ENCODE peak calls at places on chromosomes 3 and 15, in seven cellular contexts. W is mucosa of descending colon, C is cardiac fibroblast, A is NB4, Z is gastrocnemius medialis, L is endothelial cell of umbilical vein, M is choroid plexus epithelial cell. B is an unnamed sample.

GRCh38 chr3:4834403-4834866 is 144.8 kb upstream of the BHLHE40 start:
- DNase-seq in C (no peak), L (no peak), Z (no peak), W (peak; percentile 71), M (no peak), A (peak; percentile 91), B (peak; percentile 77)

GRCh38 chr3:71130516-71131384 is 452.8 kb downstream of the FOXP1 start:
- DNase-seq in M (peak; percentile 94), A (peak; percentile 80), Z (peak; percentile 48), L (peak; percentile 84), W (peak; percentile 73), C (peak; percentile 88), B (peak; percentile 77)

GRCh38 chr3:43581343-43581742 is 40.5 kb downstream of the ANO10 start:
- DNase-seq in Z (no peak), L (no peak), C (peak; percentile 12), M (no peak), A (no peak), W (no peak), B (no peak)

GRCh38 chr3:38842266-38842965 is 26.4 kb upstream of the SCN10A start:
- DNase-seq in A (no peak), C (no peak), W (no peak), Z (no peak), M (no peak), L (no peak), B (no peak)

GRCh38 chr3:194587438-194587931 is 45.7 kb downstream of the TMEM44 start:
- DNase-seq in M (peak; percentile 64), W (peak; percentile 60), A (no peak), C (peak; percentile 94), L (peak; percentile 85), Z (no peak), B (no peak)

GRCh38 chr3:50655009-50655830 is 19.5 kb upstream of the DOCK3 start:
- DNase-seq in A (peak; percentile 48), L (no peak), W (no peak), C (no peak), Z (no peak), M (peak; percentile 21), B (no peak)

GRCh38 chr3:54621181-54621580 is 306.7 kb downstream of the LRTM1 start:
- DNase-seq in L (no peak), C (no peak), Z (no peak), A (no peak), M (no peak), W (no peak), B (no peak)

GRCh38 chr3:127867986-127868385 is 45.7 kb upstream of the MGLL start:
- DNase-seq in Z (no peak), L (no peak), M (peak; percentile 52), A (no peak), W (no peak), C (no peak), B (no peak)

GRCh38 chr3:50474717-50475116 is 28.7 kb downstream of the CACNA2D2 start:
- DNase-seq in L (peak; percentile 20), Z (no peak), W (no peak), M (peak; percentile 63), C (peak; percentile 54), A (no peak), B (no peak)

GRCh38 chr15:56076651-56077050 is 83.2 kb upstream of the NEDD4 start:
- DNase-seq in L (no peak), W (no peak), C (no peak), Z (no peak), M (no peak), A (no peak), B (no peak)

GRCh38 chr3:141241248-141242034 is 9.8 kb downstream of the PXYLP1 start:
- DNase-seq in C (peak; percentile 35), A (no peak), Z (peak; percentile 80), L (no peak), W (no peak), M (no peak), B (no peak)

GRCh38 chr3:155363690-155364070 is 70.2 kb upstream of the STRIT1 start:
- DNase-seq in A (no peak), W (no peak), C (no peak), L (no peak), M (peak; percentile 26), Z (no peak), B (no peak)

DNA sequence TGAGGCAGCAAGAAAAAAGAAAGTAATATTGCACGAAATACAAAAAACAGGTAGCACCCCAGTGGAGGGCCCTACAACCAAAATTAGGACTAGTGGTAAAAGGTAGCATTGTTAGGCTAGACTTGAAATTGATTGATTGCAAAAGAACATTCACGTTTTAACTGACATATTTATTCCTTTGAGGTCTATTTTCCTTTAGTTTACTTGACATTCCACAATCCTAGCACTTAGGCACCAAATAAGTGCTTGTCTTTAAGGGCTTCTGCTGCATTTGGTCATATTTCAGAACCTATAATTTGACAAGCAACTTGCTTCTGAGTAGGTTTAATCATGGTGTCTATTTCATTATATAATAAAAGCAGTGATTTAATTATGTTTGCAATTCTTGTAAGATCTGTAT is 642.7 kb upstream of the AGTR1 start:
- DNase-seq in M (no peak), W (no peak), Z (no peak), C (no peak), L (no peak), A (no peak), B (no peak)
- H3K4me3 ChIP-seq in M (no peak overlapping the region), W (no peak overlapping the region), Z (no peak overlapping the region), C (no peak overlapping the region), L (no peak overlapping the region), A (no peak overlapping the region), B (no peak overlapping the region)

DNA sequence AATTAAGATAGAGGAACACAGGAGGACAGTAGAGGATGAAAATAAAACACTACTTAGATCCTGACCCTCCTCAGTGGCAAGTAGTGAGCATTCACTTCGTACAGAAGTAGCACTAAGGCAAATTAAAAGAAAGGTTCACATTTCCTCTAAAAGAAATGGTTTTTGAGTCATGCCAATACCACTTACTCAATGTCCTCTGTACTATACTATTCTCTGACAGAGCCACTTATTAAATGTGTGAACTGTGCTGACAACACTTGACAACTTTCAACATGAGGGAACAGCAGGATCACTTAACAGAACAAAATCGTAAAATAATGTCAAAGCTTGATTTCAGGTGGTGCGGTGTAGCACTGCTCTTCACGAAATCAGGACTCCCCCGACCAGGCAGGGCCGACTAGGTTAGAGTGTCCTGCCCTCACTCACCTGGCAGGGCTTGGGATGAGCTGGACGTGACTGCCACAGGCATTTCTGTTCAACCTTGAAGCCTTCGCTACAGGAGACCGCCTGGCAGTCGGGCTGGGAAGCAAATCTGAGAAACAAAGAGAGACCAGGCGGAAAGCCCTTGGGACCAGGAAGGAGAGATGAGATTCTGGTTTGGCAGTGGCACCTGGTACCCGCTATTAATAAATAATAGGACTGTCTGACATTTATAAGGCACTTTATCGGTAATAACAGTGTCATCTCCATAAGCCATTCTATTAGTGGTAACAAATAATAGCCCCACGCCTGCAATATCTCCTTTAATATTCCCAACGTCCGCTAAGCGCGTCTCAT is 602 bp upstream of the SLC27A2 start:
- DNase-seq in W (no peak), C (no peak), Z (no peak), M (no peak), A (peak; percentile 26), L (no peak), B (no peak)
- H3K4me3 ChIP-seq in W (no peak overlapping the region), C (no peak overlapping the region), Z (no peak overlapping the region), M (peak overlapping the region; percentile 51), A (peak overlapping the region; percentile 71), L (no peak overlapping the region), B (no peak overlapping the region)

GRCh38 chr15:41423979-41424659 is 7.2 kb downstream of the RTF1 start:
- DNase-seq in L (no peak), Z (no peak), W (no peak), C (no peak), M (no peak), A (no peak), B (no peak)
- H3K4me3 ChIP-seq in L (no peak overlapping the region), Z (no peak overlapping the region), W (no peak overlapping the region), C (no peak overlapping the region), M (no peak overlapping the region), A (no peak overlapping the region), B (no peak overlapping the region)

GRCh38 chr3:12918231-12918630 is 76.9 kb upstream of the RPL32 start:
- DNase-seq in A (no peak), Z (no peak), M (no peak), C (no peak), L (no peak), W (no peak), B (no peak)
- H3K4me3 ChIP-seq in A (no peak overlapping the region), Z (no peak overlapping the region), M (no peak overlapping the region), C (no peak overlapping the region), L (no peak overlapping the region), W (no peak overlapping the region), B (no peak overlapping the region)

B was measured in Jurkat, Clone E6-1.